ENCODE peak calls at places on chromosomes 4 and X, in five cellular contexts. One of them, this sample, is unnamed.

GRCh38 chr4:54566608-54567007 is 91.1 kb upstream of the KIT start:
- DNase-seq in BE2C: no peak
- DNase-seq in left ventricle myocardium inferior: no peak
- DNase-seq in cardiac fibroblast: no peak
- DNase-seq in mucosa of descending colon: no peak
- DNase-seq in this sample: no peak

GRCh38 chr4:80005863-80006262 is 67.2 kb downstream of the ANTXR2 start:
- DNase-seq in left ventricle myocardium inferior: no peak
- DNase-seq in cardiac fibroblast: no peak
- DNase-seq in BE2C: no peak
- DNase-seq in mucosa of descending colon: no peak
- DNase-seq in this sample: peak

GRCh38 chr4:78661923-78662521 is 110.5 kb downstream of the ANXA3 start:
- DNase-seq in mucosa of descending colon: no peak
- DNase-seq in cardiac fibroblast: peak
- DNase-seq in left ventricle myocardium inferior: no peak
- DNase-seq in BE2C: no peak
- DNase-seq in this sample: no peak

GRCh38 chr4:40043786-40044185 is 12.9 kb upstream of the N4BP2 start:
- DNase-seq in BE2C: no peak
- DNase-seq in cardiac fibroblast: no peak
- DNase-seq in left ventricle myocardium inferior: no peak
- DNase-seq in mucosa of descending colon: no peak
- DNase-seq in this sample: no peak

GRCh38 chr4:76219299-76220055 is 5.9 kb upstream of the SCARB2 start:
- DNase-seq in BE2C: no peak
- DNase-seq in mucosa of descending colon: no peak
- DNase-seq in cardiac fibroblast: peak
- DNase-seq in left ventricle myocardium inferior: no peak
- DNase-seq in this sample: no peak

GRCh38 chrX:46836701-46837542 is at the start of gene RP2:
- DNase-seq in cardiac fibroblast: peak
- DNase-seq in left ventricle myocardium inferior: peak
- DNase-seq in BE2C: peak
- DNase-seq in mucosa of descending colon: peak
- DNase-seq in this sample: peak

GRCh38 chrX:14777484-14777883 is 95.4 kb downstream of the FANCB start:
- DNase-seq in mucosa of descending colon: no peak
- DNase-seq in left ventricle myocardium inferior: no peak
- DNase-seq in cardiac fibroblast: peak
- DNase-seq in BE2C: no peak
- DNase-seq in this sample: no peak

GRCh38 chrX:24448762-24449161 is 16.3 kb upstream of the PDK3 start:
- DNase-seq in mucosa of descending colon: no peak
- DNase-seq in cardiac fibroblast: no peak
- DNase-seq in left ventricle myocardium inferior: no peak
- DNase-seq in BE2C: no peak
- DNase-seq in this sample: no peak

GRCh38 chr4:80151981-80152380 is 45.3 kb upstream of the PRDM8 start:
- DNase-seq in mucosa of descending colon: no peak
- DNase-seq in left ventricle myocardium inferior: no peak
- DNase-seq in BE2C: no peak
- DNase-seq in cardiac fibroblast: no peak
- DNase-seq in this sample: no peak

GRCh38 chrX:150697641-150698040 is 4.4 kb downstream of the MTMR1 start:
- DNase-seq in cardiac fibroblast: no peak
- DNase-seq in mucosa of descending colon: no peak
- DNase-seq in left ventricle myocardium inferior: no peak
- DNase-seq in BE2C: no peak
- DNase-seq in this sample: no peak

GRCh38 chr4:21742326-21742725 is 206.2 kb downstream of the KCNIP4 start:
- DNase-seq in cardiac fibroblast: no peak
- DNase-seq in mucosa of descending colon: no peak
- DNase-seq in BE2C: no peak
- DNase-seq in left ventricle myocardium inferior: no peak
- DNase-seq in this sample: no peak

GRCh38 chr4:156636398-156636797 is 335.2 kb downstream of the PDGFC start:
- DNase-seq in cardiac fibroblast: no peak
- DNase-seq in mucosa of descending colon: no peak
- DNase-seq in BE2C: no peak
- DNase-seq in left ventricle myocardium inferior: no peak
- DNase-seq in this sample: no peak

GRCh38 chrX:104486691-104487090 is 79.3 kb upstream of the IL1RAPL2 start:
- DNase-seq in mucosa of descending colon: no peak
- DNase-seq in left ventricle myocardium inferior: no peak
- DNase-seq in cardiac fibroblast: no peak
- DNase-seq in BE2C: no peak
- DNase-seq in this sample: no peak

GRCh38 chr4:74308215-74308614 is at the start of gene EPGN:
- DNase-seq in mucosa of descending colon: no peak
- DNase-seq in left ventricle myocardium inferior: no peak
- DNase-seq in BE2C: no peak
- DNase-seq in cardiac fibroblast: peak
- DNase-seq in this sample: no peak

GRCh38 chr4:72377491-72378194 is 191.4 kb downstream of the ADAMTS3 start:
- DNase-seq in left ventricle myocardium inferior: no peak
- DNase-seq in cardiac fibroblast: peak
- DNase-seq in BE2C: no peak
- DNase-seq in mucosa of descending colon: no peak
- DNase-seq in this sample: no peak

GRCh38 chr4:189845145-189845846 is 95.4 kb upstream of the FRG1 start:
- DNase-seq in BE2C: no peak
- DNase-seq in cardiac fibroblast: no peak
- DNase-seq in left ventricle myocardium inferior: no peak
- DNase-seq in mucosa of descending colon: no peak
- DNase-seq in this sample: no peak

GRCh38 chr4:139642364-139642763 is 23.3 kb upstream of the MGST2 start:
- DNase-seq in cardiac fibroblast: peak
- DNase-seq in left ventricle myocardium inferior: no peak
- DNase-seq in mucosa of descending colon: no peak
- DNase-seq in BE2C: no peak
- DNase-seq in this sample: no peak
- TF ChIP-seq CTCF in cardiac fibroblast: no peak
- TF ChIP-seq CTCF in left ventricle myocardium inferior: no peak
- TF ChIP-seq CTCF in mucosa of descending colon: no peak
- TF ChIP-seq CTCF in BE2C: no peak
- TF ChIP-seq CTCF in this sample: no peak

GRCh38 chr4:144646523-144647094 is 653 bp downstream of the HHIP start:
- DNase-seq in BE2C: peak
- DNase-seq in left ventricle myocardium inferior: no peak
- DNase-seq in cardiac fibroblast: peak
- DNase-seq in mucosa of descending colon: peak
- DNase-seq in this sample: no peak

GRCh38 chr4:144645621-144646522 is at the start of gene HHIP:
- DNase-seq in left ventricle myocardium inferior: peak
- DNase-seq in cardiac fibroblast: peak
- DNase-seq in mucosa of descending colon: peak
- DNase-seq in BE2C: peak
- DNase-seq in this sample: no peak

GRCh38 chr4:144645102-144645469 is 870 bp upstream of the HHIP start:
- DNase-seq in cardiac fibroblast: peak
- DNase-seq in BE2C: no peak
- DNase-seq in mucosa of descending colon: peak
- DNase-seq in left ventricle myocardium inferior: no peak
- DNase-seq in this sample: no peak

GRCh38 chr4:144648042-144648441 is 2.1 kb downstream of the HHIP start:
- DNase-seq in BE2C: no peak
- DNase-seq in mucosa of descending colon: no peak
- DNase-seq in left ventricle myocardium inferior: no peak
- DNase-seq in cardiac fibroblast: no peak
- DNase-seq in this sample: no peak

DNA sequence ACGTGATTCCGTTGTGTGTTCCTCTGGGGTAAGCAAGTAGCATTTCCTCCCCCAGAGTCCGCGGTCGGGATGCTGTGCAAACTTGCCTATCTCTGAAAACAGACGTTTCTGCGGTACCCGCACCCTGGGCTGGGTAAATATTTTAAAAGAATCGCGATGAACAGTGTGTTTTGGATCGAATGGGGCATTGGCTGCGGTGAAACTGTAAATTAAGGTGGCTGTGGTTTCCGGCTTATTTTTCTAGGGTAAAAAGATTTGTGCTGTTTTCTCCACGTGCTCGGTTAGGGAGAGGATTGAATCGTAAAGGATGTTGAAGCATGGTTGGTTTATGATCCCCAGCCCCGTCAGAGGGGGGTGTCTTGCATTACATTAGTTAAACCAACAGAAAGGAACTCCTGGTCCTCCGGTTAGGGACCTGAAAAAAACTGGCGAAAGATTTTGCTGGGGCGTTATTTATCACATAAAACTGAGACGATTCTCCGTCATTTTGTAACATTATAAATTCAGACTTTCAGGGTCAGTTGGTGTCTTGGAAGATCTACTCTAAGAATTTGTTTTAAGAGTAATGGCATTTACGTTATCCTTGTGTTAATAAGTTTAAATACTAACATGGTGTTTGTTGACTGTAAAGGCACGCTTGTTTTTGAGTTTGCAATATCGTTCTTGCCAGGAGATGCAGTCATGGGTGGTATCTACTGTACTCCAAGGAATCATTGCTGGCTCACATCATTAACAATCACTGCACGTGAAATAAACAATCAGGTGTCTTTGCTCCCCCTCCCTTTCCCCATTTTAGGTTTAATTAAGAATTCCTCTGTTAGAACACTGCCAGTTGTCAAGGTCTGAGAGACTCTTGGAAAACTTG is 1.4 kb downstream of the HHIP start:
- DNase-seq in cardiac fibroblast: peak
- DNase-seq in mucosa of descending colon: no peak
- DNase-seq in left ventricle myocardium inferior: no peak
- DNase-seq in BE2C: no peak
- DNase-seq in this sample: no peak
- H3K4me3 ChIP-seq in cardiac fibroblast: peak
- H3K4me3 ChIP-seq in mucosa of descending colon: no peak
- H3K4me3 ChIP-seq in left ventricle myocardium inferior: peak
- H3K4me3 ChIP-seq in BE2C: no peak
- H3K4me3 ChIP-seq in this sample: peak

DNA sequence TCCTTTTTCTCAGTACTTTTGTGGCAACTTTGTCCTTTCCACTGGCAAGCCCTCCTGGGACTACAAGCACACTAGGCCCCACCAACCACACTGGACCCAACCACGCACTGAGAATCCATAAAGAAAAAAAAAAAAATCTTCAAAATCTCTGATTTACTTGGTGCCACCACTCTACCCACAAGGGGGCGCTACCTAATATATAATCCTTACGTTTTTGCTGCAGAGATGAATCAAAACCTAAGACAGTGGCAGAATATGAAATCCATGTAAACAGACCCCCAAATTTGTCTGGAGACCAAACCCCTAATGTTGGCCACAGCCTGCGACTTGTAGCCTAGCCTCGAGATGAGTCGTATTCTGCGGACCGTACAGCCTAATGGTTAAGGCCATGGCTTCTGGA is 63.5 kb upstream of the ARHGAP36 start:
- DNase-seq in left ventricle myocardium inferior: no peak
- DNase-seq in BE2C: peak
- DNase-seq in mucosa of descending colon: no peak
- DNase-seq in cardiac fibroblast: peak
- DNase-seq in this sample: no peak
- TF ChIP-seq CTCF in left ventricle myocardium inferior: peak
- TF ChIP-seq CTCF in BE2C: peak
- TF ChIP-seq CTCF in mucosa of descending colon: no peak
- TF ChIP-seq CTCF in cardiac fibroblast: peak
- TF ChIP-seq CTCF in this sample: peak

DNA sequence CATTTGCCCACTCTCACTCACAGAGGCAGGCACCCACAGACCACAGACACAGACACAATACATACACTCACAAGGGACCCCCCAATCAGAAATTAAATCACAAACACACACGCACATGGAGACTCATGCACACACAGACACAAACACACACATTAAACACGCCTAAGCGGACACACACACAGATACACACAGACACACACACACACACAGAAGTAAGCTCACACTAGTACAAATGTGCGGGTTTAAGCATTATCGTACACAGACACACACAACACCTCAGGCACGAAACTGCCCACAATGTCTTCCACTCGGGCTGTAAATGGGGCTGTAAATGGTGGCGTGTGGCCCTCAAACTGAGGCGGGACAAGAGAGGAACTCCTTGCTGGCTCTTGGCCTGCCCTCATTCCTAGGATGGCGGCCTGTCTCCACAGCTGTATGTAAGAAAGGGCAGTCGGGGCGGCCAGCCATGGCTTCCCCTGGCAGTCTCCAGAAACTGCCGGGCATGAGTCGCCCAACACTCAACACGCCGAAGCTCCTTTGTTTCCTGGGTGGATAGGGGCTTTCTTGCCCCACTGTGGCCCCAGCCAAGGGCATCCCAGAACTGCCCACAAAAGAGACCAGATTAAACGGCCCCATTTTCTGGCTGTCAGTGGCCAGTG is 53.9 kb downstream of the NBDY start:
- DNase-seq in BE2C: no peak
- DNase-seq in left ventricle myocardium inferior: no peak
- DNase-seq in cardiac fibroblast: no peak
- DNase-seq in mucosa of descending colon: no peak
- DNase-seq in this sample: no peak
- H3K4me3 ChIP-seq in BE2C: no peak
- H3K4me3 ChIP-seq in left ventricle myocardium inferior: no peak
- H3K4me3 ChIP-seq in cardiac fibroblast: no peak
- H3K4me3 ChIP-seq in mucosa of descending colon: no peak
- H3K4me3 ChIP-seq in this sample: no peak

DNA sequence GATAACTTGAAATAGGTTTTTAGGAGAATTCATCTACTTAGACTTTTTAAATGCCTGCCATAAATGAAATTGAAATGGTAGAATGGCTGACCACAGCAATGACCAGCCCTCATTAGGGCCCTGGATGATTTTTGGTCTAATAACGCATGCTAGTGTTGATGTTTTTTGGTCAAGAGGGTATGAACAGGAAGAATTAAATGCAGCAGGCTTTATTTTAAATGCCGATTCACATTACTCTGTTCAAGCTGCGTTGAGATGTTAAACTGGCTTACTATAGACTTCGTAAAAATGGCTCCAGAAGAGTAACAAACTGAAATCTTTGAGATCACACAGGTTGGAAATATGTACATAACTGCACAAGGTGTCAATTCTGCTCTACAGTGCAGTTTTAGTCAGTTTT is 14.6 kb downstream of the DDX3X start:
- DNase-seq in left ventricle myocardium inferior: no peak
- DNase-seq in BE2C: no peak
- DNase-seq in mucosa of descending colon: no peak
- DNase-seq in cardiac fibroblast: no peak
- DNase-seq in this sample: no peak
- TF ChIP-seq CTCF in left ventricle myocardium inferior: no peak
- TF ChIP-seq CTCF in BE2C: no peak
- TF ChIP-seq CTCF in mucosa of descending colon: no peak
- TF ChIP-seq CTCF in cardiac fibroblast: no peak
- TF ChIP-seq CTCF in this sample: no peak

GRCh38 chr4:3384771-3385701 is 56.7 kb upstream of the HGFAC start:
- DNase-seq in left ventricle myocardium inferior: peak
- DNase-seq in BE2C: no peak
- DNase-seq in cardiac fibroblast: no peak
- DNase-seq in mucosa of descending colon: no peak
- DNase-seq in this sample: no peak
- H3K4me3 ChIP-seq in left ventricle myocardium inferior: peak
- H3K4me3 ChIP-seq in BE2C: no peak
- H3K4me3 ChIP-seq in cardiac fibroblast: no peak
- H3K4me3 ChIP-seq in mucosa of descending colon: no peak
- H3K4me3 ChIP-seq in this sample: peak